ENCODE peak calls at places on chromosomes 13 and 19, in ten cellular contexts. H is progenitor cell of endocrine pancreas; P is skeletal muscle cell; E is GM12865; Y is sciatic nerve; W is H9; C is neural progenitor cell; X is AG09319; Z is activated T-helper 1 cell treated with anti-CD3 and anti-CD28 coated beads, Interleukin-2, amount 50 U/mL, for 16 hours; B is CD4-positive, CD25-positive, alpha-beta regulatory T cell. O is an unnamed sample.

GRCh38 chr13:19910336-19911072 is 47.1 kb upstream of the ZMYM5 start:
- DNase-seq in H (no peak), P (no peak), E (peak), Y (no peak), W (no peak), C (no peak), X (no peak), Z (no peak), B (no peak), O (no peak)

GRCh38 chr19:53195265-53195879 is 2.2 kb upstream of the ZNF665 start:
- DNase-seq in H (peak), P (peak), E (peak), Y (peak), W (peak), C (peak), X (peak), Z (peak), B (peak), O (no peak)

GRCh38 chr19:10686661-10687517 is 14.3 kb upstream of the QTRT1 start:
- DNase-seq in H (no peak), P (no peak), E (no peak), Y (no peak), W (no peak), C (no peak), X (no peak), Z (no peak), B (no peak), O (no peak)

GRCh38 chr19:16571283-16571682 is 932 bp downstream of the SLC35E1 start:
- DNase-seq in H (no peak), P (peak), E (no peak), Y (no peak), W (no peak), C (no peak), X (no peak), Z (no peak), B (no peak), O (no peak)

GRCh38 chr13:49248433-49249002 is 793 bp downstream of the CDADC1 start:
- DNase-seq in H (no peak), P (no peak), E (peak), Y (no peak), W (no peak), C (peak), X (no peak), Z (no peak), B (peak), O (no peak)

GRCh38 chr19:2239771-2240770 is 3.4 kb downstream of the SF3A2 start:
- DNase-seq in H (no peak), P (no peak), E (no peak), Y (no peak), W (no peak), C (peak), X (no peak), Z (no peak), B (peak), O (no peak)

GRCh38 chr13:47463726-47464125 is 537.3 kb downstream of the SUCLA2 start:
- DNase-seq in H (no peak), P (peak), E (peak), Y (no peak), W (peak), C (no peak), X (no peak), Z (no peak), B (no peak), O (no peak)

GRCh38 chr19:6767357-6768235 is at the start of gene SH2D3A:
- DNase-seq in H (peak), P (no peak), E (peak), Y (peak), W (peak), C (peak), X (no peak), Z (peak), B (peak), O (peak)

GRCh38 chr13:110399801-110400200 is 92.7 kb downstream of the COL4A2 start:
- DNase-seq in H (no peak), P (no peak), E (no peak), Y (no peak), W (no peak), C (no peak), X (no peak), Z (no peak), B (no peak), O (no peak)

GRCh38 chr19:58385313-58386165 is 1.5 kb upstream of the RPS5 start:
- DNase-seq in H (no peak), P (no peak), E (peak), Y (peak), W (peak), C (no peak), X (no peak), Z (no peak), B (peak), O (no peak)

GRCh38 chr19:14432817-14433453 is at the start of gene PKN1:
- DNase-seq in H (peak), P (no peak), E (peak), Y (peak), W (peak), C (peak), X (no peak), Z (no peak), B (peak), O (no peak)

GRCh38 chr19:35219008-35219407 is 9.5 kb downstream of the FAM187B start:
- DNase-seq in H (no peak), P (no peak), E (no peak), Y (no peak), W (no peak), C (no peak), X (no peak), Z (no peak), B (no peak), O (no peak)

GRCh38 chr19:53865523-53865917 is 2.2 kb upstream of the MYADM start:
- DNase-seq in H (no peak), P (no peak), E (no peak), Y (no peak), W (no peak), C (peak), X (no peak), Z (no peak), B (no peak), O (no peak)

GRCh38 chr13:97879646-97880297 is 73.7 kb upstream of the IPO5 start:
- DNase-seq in H (no peak), P (peak), E (no peak), Y (no peak), W (no peak), C (no peak), X (peak), Z (no peak), B (no peak), O (no peak)

GRCh38 chr19:38442736-38443135 is 9.2 kb downstream of the RYR1 start:
- DNase-seq in H (no peak), P (no peak), E (no peak), Y (no peak), W (no peak), C (no peak), X (no peak), Z (no peak), B (no peak), O (no peak)

GRCh38 chr13:87052731-87053130 is 618.4 kb upstream of the SLITRK5 start:
- DNase-seq in H (no peak), P (no peak), E (no peak), Y (no peak), W (no peak), C (no peak), X (no peak), Z (no peak), B (no peak), O (no peak)

GRCh38 chr13:20190481-20191310 is 2.0 kb downstream of the GJB2 start:
- DNase-seq in H (no peak), P (peak), E (no peak), Y (no peak), W (no peak), C (no peak), X (no peak), Z (no peak), B (no peak), O (no peak)

GRCh38 chr19:48671456-48671995 is 1.3 kb downstream of the NTN5 start:
- DNase-seq in H (no peak), P (no peak), E (no peak), Y (no peak), W (no peak), C (no peak), X (no peak), Z (no peak), B (no peak), O (no peak)

GRCh38 chr19:46787331-46788100 is 878 bp downstream of the SLC1A5 start:
- DNase-seq in H (peak), P (peak), E (peak), Y (peak), W (peak), C (peak), X (no peak), Z (no peak), B (peak), O (peak)

GRCh38 chr19:11227201-11227886 is 12.1 kb upstream of the ANGPTL8 start:
- DNase-seq in H (no peak), P (no peak), E (peak), Y (no peak), W (peak), C (peak), X (no peak), Z (no peak), B (peak), O (no peak)

GRCh38 chr19:54470991-54471782 is 1.9 kb downstream of the CDC42EP5 start:
- DNase-seq in H (no peak), P (no peak), E (no peak), Y (peak), W (peak), C (peak), X (no peak), Z (no peak), B (no peak), O (no peak)

GRCh38 chr19:7759156-7759555 is 3.9 kb upstream of the CLEC4M start:
- DNase-seq in H (no peak), P (no peak), E (no peak), Y (no peak), W (no peak), C (no peak), X (no peak), Z (no peak), B (no peak), O (no peak)

GRCh38 chr13:30572859-30573275 is 44.9 kb upstream of the USPL1 start:
- DNase-seq in H (no peak), P (peak), E (peak), Y (no peak), W (no peak), C (no peak), X (no peak), Z (no peak), B (peak), O (no peak)

GRCh38 chr13:96053003-96053703 is at the start of gene UGGT2:
- DNase-seq in H (peak), P (peak), E (peak), Y (peak), W (peak), C (peak), X (peak), Z (no peak), B (no peak), O (peak)

GRCh38 chr19:54168174-54168917 is 4.6 kb downstream of the TMC4 start:
- DNase-seq in H (peak), P (no peak), E (peak), Y (peak), W (peak), C (peak), X (peak), Z (peak), B (peak), O (peak)

GRCh38 chr19:1942078-1942933 is 1.3 kb downstream of the CSNK1G2 start:
- DNase-seq in H (peak), P (no peak), E (peak), Y (peak), W (peak), C (peak), X (no peak), Z (peak), B (peak), O (peak)

GRCh38 chr19:43618921-43619261 is 538 bp downstream of the ZNF428 start:
- DNase-seq in H (no peak), P (no peak), E (peak), Y (no peak), W (no peak), C (no peak), X (no peak), Z (peak), B (peak), O (no peak)

GRCh38 chr13:26482451-26483197 is 74.9 kb upstream of the WASF3 start:
- DNase-seq in H (peak), P (no peak), E (peak), Y (no peak), W (peak), C (peak), X (no peak), Z (peak), B (peak), O (peak)

GRCh38 chr19:6914321-6914720 is 26.9 kb downstream of the ADGRE1 start:
- DNase-seq in H (no peak), P (no peak), E (no peak), Y (no peak), W (no peak), C (no peak), X (no peak), Z (no peak), B (no peak), O (no peak)

GRCh38 chr19:31232871-31233270 is 116.4 kb downstream of the TSHZ3 start:
- DNase-seq in H (no peak), P (peak), E (no peak), Y (no peak), W (no peak), C (no peak), X (peak), Z (no peak), B (no peak), O (no peak)

GRCh38 chr13:24124789-24125476 is 35.6 kb upstream of the SPATA13 start:
- DNase-seq in H (no peak), P (no peak), E (peak), Y (no peak), W (no peak), C (peak), X (no peak), Z (no peak), B (peak), O (no peak)

GRCh38 chr19:38564981-38565685 is 52.6 kb downstream of the MAP4K1 start:
- DNase-seq in H (no peak), P (no peak), E (peak), Y (no peak), W (peak), C (peak), X (no peak), Z (no peak), B (peak), O (no peak)

GRCh38 chr13:35810286-35810685 is 320.9 kb downstream of the DCLK1 start:
- DNase-seq in H (no peak), P (no peak), E (no peak), Y (no peak), W (no peak), C (no peak), X (no peak), Z (no peak), B (no peak), O (no peak)

GRCh38 chr13:47904239-47904638 is 96.8 kb downstream of the SUCLA2 start:
- DNase-seq in H (no peak), P (no peak), E (no peak), Y (no peak), W (no peak), C (no peak), X (no peak), Z (no peak), B (no peak), O (no peak)

GRCh38 chr19:50677636-50678035 is 28.4 kb downstream of the C19orf81 start:
- DNase-seq in H (no peak), P (no peak), E (no peak), Y (no peak), W (peak), C (no peak), X (no peak), Z (no peak), B (no peak), O (no peak)

GRCh38 chr13:22498006-22498405 is 682.8 kb upstream of the SGCG start:
- DNase-seq in H (no peak), P (no peak), E (no peak), Y (no peak), W (no peak), C (no peak), X (no peak), Z (no peak), B (no peak), O (no peak)

GRCh38 chr13:37868691-37869505 is 674 bp downstream of the TRPC4 start:
- DNase-seq in H (no peak), P (no peak), E (no peak), Y (no peak), W (peak), C (peak), X (no peak), Z (no peak), B (no peak), O (no peak)

GRCh38 chr19:38557205-38557799 is 60.5 kb downstream of the MAP4K1 start:
- DNase-seq in H (no peak), P (no peak), E (peak), Y (no peak), W (no peak), C (no peak), X (no peak), Z (no peak), B (peak), O (no peak)

GRCh38 chr19:48617146-48617937 is 1.6 kb downstream of the RPL18 start:
- DNase-seq in H (no peak), P (no peak), E (no peak), Y (no peak), W (peak), C (no peak), X (no peak), Z (no peak), B (no peak), O (no peak)

GRCh38 chr13:30376426-30377311 is 45.6 kb upstream of the UBE2L5 start:
- DNase-seq in H (no peak), P (no peak), E (peak), Y (no peak), W (no peak), C (no peak), X (no peak), Z (peak), B (peak), O (no peak)